ENCODE peak calls at places on chromosomes 13 and 19, in ten cellular contexts. J is A549, F is transverse colon, M is GM12878, T is ovary, V is tibial nerve, K is stomach, X is esophagus muscularis mucosa, A is SK-N-SH, Z is sigmoid colon. P is an unnamed sample. For H3K9me3, the result is how much of the 10 kb centered on the place peaks cover.

GRCh38 chr19:33197591-33198000 is 3.5 kb downstream of the LRP3 start:
- DNase-seq in F (no peak), A (peak), Z (no peak), K (no peak), X (no peak), V (no peak), J (no peak), T (no peak), M (no peak), P (no peak)

GRCh38 chr13:107339209-107339608 is 771.3 kb upstream of the ARGLU1 start:
- DNase-seq in J (no peak), T (no peak), X (no peak), Z (no peak), M (no peak), A (no peak), K (no peak), V (no peak), F (no peak), P (no peak)

GRCh38 chr13:100673376-100673830 is 1.2 kb downstream of the TMTC4 start:
- DNase-seq in F (no peak), A (peak), M (no peak), V (no peak), T (peak), J (no peak), X (no peak), Z (no peak), K (no peak), P (no peak)

GRCh38 chr13:50419896-50420295 is 404.7 kb downstream of the KCNRG start:
- DNase-seq in X (no peak), J (no peak), M (no peak), F (no peak), K (peak), A (no peak), T (peak), Z (no peak), V (no peak), P (no peak)

GRCh38 chr19:1057185-1057857 is 9.6 kb upstream of the ARHGAP45 start:
- DNase-seq in K (no peak), M (no peak), X (no peak), T (no peak), A (no peak), Z (no peak), V (no peak), J (peak), F (no peak), P (no peak)

GRCh38 chr13:39998166-39998565 is 342.7 kb downstream of the COG6 start:
- DNase-seq in K (no peak), J (no peak), M (no peak), X (no peak), T (no peak), V (no peak), Z (no peak), A (no peak), F (no peak), P (no peak)

GRCh38 chr19:5645409-5645808 is 22.5 kb downstream of the SAFB start:
- DNase-seq in A (no peak), Z (peak), X (no peak), J (no peak), T (no peak), F (no peak), K (no peak), M (no peak), V (no peak), P (peak)

GRCh38 chr13:30845297-30846214 is 60.5 kb upstream of the MEDAG start:
- DNase-seq in T (no peak), A (no peak), Z (no peak), K (no peak), V (no peak), M (no peak), J (no peak), X (no peak), F (no peak), P (no peak)

GRCh38 chr13:74166286-74166685 is 32.1 kb upstream of the KLF12 start:
- DNase-seq in X (no peak), K (no peak), Z (no peak), A (no peak), F (no peak), V (no peak), M (no peak), T (no peak), J (no peak), P (no peak)

DNA sequence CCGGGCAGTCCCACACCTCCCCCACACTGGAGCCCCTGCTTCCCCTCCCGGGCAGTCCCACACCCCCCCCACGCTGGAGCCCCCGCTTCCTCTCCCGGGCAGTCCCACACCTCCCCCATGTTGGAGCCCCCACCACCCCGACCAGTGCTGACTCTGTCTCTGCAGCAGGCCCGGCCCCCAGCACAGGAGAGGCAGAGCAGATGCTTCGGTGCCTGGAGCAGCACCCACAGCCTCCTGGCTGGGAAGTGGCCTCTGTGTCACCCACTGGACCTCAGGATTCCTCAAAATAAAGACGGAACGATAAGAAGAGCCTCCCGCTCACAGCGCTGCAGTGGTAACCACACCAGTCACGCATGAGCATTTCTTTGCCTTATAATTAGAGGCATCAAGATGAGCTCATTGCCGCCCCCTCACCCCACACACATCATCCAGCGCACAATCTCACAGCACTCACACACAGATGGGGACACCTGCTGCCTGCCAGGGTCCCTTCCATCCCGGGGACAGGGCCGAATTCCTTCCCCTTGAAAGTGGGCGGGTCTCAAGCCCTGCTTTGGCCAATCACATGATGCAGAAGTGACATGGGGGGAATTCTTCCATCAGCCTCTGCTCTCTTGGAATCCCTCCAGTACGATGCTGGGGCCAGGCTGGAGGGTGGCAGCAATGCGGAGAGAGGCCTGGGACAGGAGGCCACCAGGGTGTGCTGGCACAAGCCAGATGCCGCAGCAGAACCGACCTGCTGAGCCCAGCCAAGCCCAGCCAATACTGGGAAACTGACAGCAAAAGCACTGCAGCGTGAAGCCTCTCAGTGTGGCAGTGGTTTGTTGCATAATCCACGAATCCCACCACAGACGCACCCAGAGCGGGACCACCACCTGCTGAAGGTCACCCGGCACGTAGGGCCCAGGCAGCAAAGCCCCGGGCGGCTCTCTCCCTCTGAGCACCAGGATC is 16.1 kb downstream of the PIP5K1C start:
- DNase-seq in X (no peak), V (no peak), F (no peak), M (no peak), T (no peak), J (no peak), K (no peak), A (no peak), Z (no peak), P (no peak)
- H3K9me3 ChIP-seq in X (under half), V (under half), F (under half), M (under half), T (under half), J (under half), K (under half), A (under half), Z (under half), P (under half)

GRCh38 chr19:42024622-42025111 is 30.6 kb upstream of the ATP1A3 start:
- DNase-seq in X (no peak), A (no peak), T (no peak), Z (peak), K (no peak), F (peak), J (no peak), V (no peak), M (no peak), P (no peak)

GRCh38 chr19:42022616-42023015 is 28.6 kb upstream of the ATP1A3 start:
- DNase-seq in T (no peak), M (no peak), F (no peak), K (no peak), X (no peak), A (no peak), Z (no peak), J (no peak), V (no peak), P (no peak)

GRCh38 chr19:42021185-42021584 is 27.2 kb upstream of the ATP1A3 start:
- DNase-seq in Z (no peak), X (no peak), F (no peak), J (no peak), K (no peak), T (no peak), M (no peak), A (no peak), V (no peak), P (no peak)

GRCh38 chr19:42023943-42024260 is 29.9 kb upstream of the ATP1A3 start:
- DNase-seq in M (no peak), T (no peak), A (no peak), K (no peak), V (no peak), Z (no peak), F (no peak), X (no peak), J (no peak), P (no peak)

GRCh38 chr19:42023121-42023942 is 29.3 kb upstream of the ATP1A3 start:
- DNase-seq in X (no peak), V (no peak), M (no peak), F (peak), A (peak), Z (no peak), J (peak), T (no peak), K (no peak), P (no peak)
- TF ChIP-seq CTCF in X (no peak), V (no peak), M (peak), F (no peak), A (peak), Z (no peak), J (peak), T (no peak), K (no peak), P (no peak)

DNA sequence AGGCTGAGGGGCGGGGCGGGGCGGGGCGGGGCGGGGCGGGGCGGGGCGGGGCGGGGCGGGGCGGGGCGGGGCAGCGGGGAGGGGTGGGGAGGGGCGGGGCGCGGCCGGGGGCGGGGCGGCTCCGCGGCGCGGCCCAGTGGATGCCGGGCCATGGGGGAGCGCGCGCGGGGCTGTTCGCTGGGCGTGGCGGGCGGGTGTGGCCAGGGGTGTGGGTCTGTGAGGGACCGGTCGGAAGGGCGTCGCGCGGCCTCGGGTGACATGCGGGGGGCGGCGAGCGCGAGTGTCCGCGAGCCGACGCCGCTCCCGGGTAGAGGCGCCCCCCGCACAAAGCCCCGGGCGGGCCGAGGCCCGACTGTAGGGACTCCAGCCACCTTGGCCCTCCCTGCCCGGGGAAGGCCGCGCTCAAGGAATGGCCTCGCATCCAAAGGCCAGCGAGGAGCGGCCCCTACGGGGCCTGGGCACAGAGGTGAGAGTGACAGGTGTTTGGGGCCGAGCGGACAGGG is at the start of gene ZFP28:
- DNase-seq in M (no peak), T (peak), X (peak), K (no peak), F (peak), J (no peak), Z (no peak), V (peak), A (peak), P (peak)
- TF ChIP-seq EP300 in M (no peak), T (no peak), X (no peak), K (no peak), F (no peak), J (no peak), Z (no peak), V (no peak), A (no peak), P (no peak)

DNA sequence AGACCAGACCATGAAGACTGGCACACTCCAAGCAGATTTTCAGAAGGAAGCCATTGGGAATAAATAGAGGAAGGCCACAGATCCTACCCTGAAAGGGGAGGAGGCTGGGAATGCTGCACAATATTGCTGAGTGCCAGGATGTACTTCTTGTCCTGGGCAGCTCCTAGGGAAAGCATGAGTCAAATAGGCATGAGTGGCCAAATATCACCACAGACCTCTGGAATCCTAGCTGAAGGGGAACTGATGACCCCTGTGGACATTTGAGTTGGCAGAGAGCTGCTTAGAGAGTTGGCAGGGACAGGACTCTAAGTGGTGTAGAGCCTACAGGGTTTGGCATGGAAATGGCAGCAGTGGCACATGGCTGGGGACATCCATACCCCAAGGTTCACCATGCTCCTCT is 234.3 kb upstream of the TRPC4 start:
- DNase-seq in F (no peak), V (no peak), X (no peak), A (no peak), M (no peak), Z (no peak), T (no peak), J (no peak), K (no peak), P (no peak)
- H3K9me3 ChIP-seq in F (under half), V (under half), X (under half), A (under half), M (under half), Z (under half), T (under half), J (under half), K (under half), P (under half)

DNA sequence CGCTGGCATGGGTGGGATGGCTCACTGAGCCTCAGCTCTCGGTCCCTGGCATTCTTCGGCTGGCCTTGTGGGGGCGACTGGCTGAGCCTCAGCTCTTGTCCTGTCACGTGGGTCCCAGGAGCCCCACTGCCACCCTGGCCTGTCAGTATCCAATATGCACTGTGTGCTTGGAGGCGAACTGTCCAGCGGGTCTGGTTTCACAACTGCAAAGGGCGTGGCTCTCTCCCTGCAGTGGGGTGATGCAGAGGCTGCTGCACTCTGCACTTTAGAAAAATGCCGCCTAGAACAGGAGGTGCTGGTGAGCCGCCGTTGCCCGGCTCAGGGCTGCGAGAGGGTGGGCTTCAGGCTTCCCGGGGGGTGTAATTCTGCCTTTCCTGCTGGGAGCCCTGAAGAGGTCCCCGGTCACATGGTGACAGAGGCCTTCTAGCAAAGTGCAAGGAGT is 17.0 kb upstream of the TMEM255B start:
- DNase-seq in A (peak), K (peak), T (no peak), M (no peak), Z (no peak), J (peak), V (peak), F (peak), X (no peak), P (peak)
- TF ChIP-seq CTCF in A (peak), K (no peak), T (no peak), M (no peak), Z (no peak), J (no peak), V (no peak), F (no peak), X (no peak), P (no peak)